ENCODE peak calls at places on chromosomes 12 and 14, in five cellular contexts. E is tibial nerve, K is GM12865, S is hepatocyte, G is lung. Q is an unnamed sample.

GRCh38 chr12:84397279-84397678 is 515.3 kb downstream of the SLC6A15 start:
- DNase-seq in E (no peak), K (no peak), S (no peak), G (no peak), Q (no peak)

GRCh38 chr12:8556748-8557147 is 16.0 kb upstream of the CLEC4E start:
- DNase-seq in E (no peak), K (no peak), S (no peak), G (no peak), Q (no peak)

GRCh38 chr12:108117163-108117849 is 11.8 kb upstream of the WSCD2 start:
- DNase-seq in E (no peak), K (peak), S (no peak), G (no peak), Q (no peak)

GRCh38 chr12:105479710-105480109 is 149.2 kb downstream of the C12orf75 start:
- DNase-seq in E (no peak), K (no peak), S (no peak), G (no peak), Q (no peak)

GRCh38 chr14:23513466-23514008 is 38.0 kb downstream of the ZFHX2 start:
- DNase-seq in E (no peak), K (no peak), S (no peak), G (no peak), Q (no peak)

GRCh38 chr12:79206871-79207270 is 342.3 kb downstream of the SYT1 start:
- DNase-seq in E (no peak), K (no peak), S (no peak), G (no peak), Q (no peak)

GRCh38 chr12:48132826-48133225 is 13.7 kb downstream of the PFKM start:
- DNase-seq in E (no peak), K (no peak), S (no peak), G (no peak), Q (no peak)

GRCh38 chr12:70920251-70920851 is at the start of gene PTPRR:
- DNase-seq in E (no peak), K (no peak), S (peak), G (no peak), Q (no peak)

GRCh38 chr12:105336411-105336810 is 5.9 kb downstream of the C12orf75 start:
- DNase-seq in E (no peak), K (no peak), S (no peak), G (no peak), Q (peak)

GRCh38 chr12:57516617-57517153 is 3.6 kb downstream of the DDIT3 start:
- DNase-seq in E (no peak), K (no peak), S (no peak), G (no peak), Q (no peak)

GRCh38 chr12:76872415-76872814 is 6.4 kb downstream of the CSRP2 start:
- DNase-seq in E (no peak), K (no peak), S (no peak), G (no peak), Q (no peak)

GRCh38 chr12:2813573-2814185 is 1.2 kb downstream of the ITFG2 start:
- DNase-seq in E (no peak), K (peak), S (peak), G (peak), Q (peak)

GRCh38 chr12:64767495-64767894 is 8.3 kb upstream of the GNS start:
- DNase-seq in E (no peak), K (no peak), S (no peak), G (no peak), Q (no peak)

GRCh38 chr14:22177870-22178269 is 411.2 kb downstream of the DAD1 start:
- DNase-seq in E (no peak), K (peak), S (no peak), G (no peak), Q (no peak)

GRCh38 chr12:106137456-106138278 is 1.1 kb downstream of the NUAK1 start:
- DNase-seq in E (no peak), K (no peak), S (no peak), G (no peak), Q (no peak)

GRCh38 chr12:48947727-48948126 is 9.6 kb downstream of the ARF3 start:
- DNase-seq in E (no peak), K (no peak), S (no peak), G (no peak), Q (no peak)

GRCh38 chr12:121323908-121324307 is 27.4 kb upstream of the CAMKK2 start:
- DNase-seq in E (no peak), K (no peak), S (no peak), G (no peak), Q (no peak)

GRCh38 chr12:105705765-105706164 is 375.3 kb downstream of the C12orf75 start:
- DNase-seq in E (peak), K (peak), S (peak), G (no peak), Q (peak)

GRCh38 chr14:104870368-104871144 is 5.5 kb downstream of the CEP170B start:
- DNase-seq in E (no peak), K (no peak), S (no peak), G (no peak), Q (no peak)

GRCh38 chr12:1728824-1729223 is 38.0 kb downstream of the ADIPOR2 start:
- DNase-seq in E (no peak), K (no peak), S (no peak), G (no peak), Q (no peak)

GRCh38 chr12:83039413-83039812 is 352.7 kb downstream of the TMTC2 start:
- DNase-seq in E (no peak), K (no peak), S (no peak), G (no peak), Q (no peak)
- H3K4me3 ChIP-seq in E (no peak), K (no peak), S (no peak), G (no peak), Q (no peak)

GRCh38 chr14:103522649-103523582 is at the start of gene CKB:
- DNase-seq in E (no peak), K (peak), S (peak), G (no peak), Q (no peak)
- H3K4me3 ChIP-seq in E (peak), K (peak), S (peak), G (peak), Q (peak)

GRCh38 chr14:68369289-68369925 is 423.5 kb downstream of the ZFP36L1 start:
- DNase-seq in E (no peak), K (peak), S (no peak), G (no peak), Q (no peak)
- H3K4me3 ChIP-seq in E (no peak), K (peak), S (no peak), G (no peak), Q (no peak)

GRCh38 chr14:100711117-100711462 is 15.6 kb upstream of the DLK1 start:
- DNase-seq in E (no peak), K (no peak), S (no peak), G (no peak), Q (no peak)

GRCh38 chr14:100709252-100709955 is 17.3 kb upstream of the DLK1 start:
- DNase-seq in E (no peak), K (no peak), S (peak), G (no peak), Q (no peak)

GRCh38 chr14:100710391-100711116 is 16.1 kb upstream of the DLK1 start:
- DNase-seq in E (no peak), K (no peak), S (no peak), G (no peak), Q (no peak)

GRCh38 chr14:100708349-100709217 is 18.1 kb upstream of the DLK1 start:
- DNase-seq in E (no peak), K (no peak), S (peak), G (peak), Q (no peak)

GRCh38 chr14:100709956-100710284 is 16.8 kb upstream of the DLK1 start:
- DNase-seq in E (no peak), K (no peak), S (no peak), G (no peak), Q (no peak)
- H3K4me3 ChIP-seq in E (peak), K (no peak), S (no peak), G (no peak), Q (no peak)

GRCh38 chr12:83150465-83151189 is 463.9 kb downstream of the TMTC2 start:
- DNase-seq in E (no peak), K (no peak), S (no peak), G (no peak), Q (no peak)

GRCh38 chr12:83149987-83150386 is 463.3 kb downstream of the TMTC2 start:
- DNase-seq in E (no peak), K (no peak), S (no peak), G (no peak), Q (no peak)

GRCh38 chr12:83145325-83145724 is 458.6 kb downstream of the TMTC2 start:
- DNase-seq in E (no peak), K (no peak), S (no peak), G (no peak), Q (no peak)

GRCh38 chr12:83143937-83144336 is 457.2 kb downstream of the TMTC2 start:
- DNase-seq in E (no peak), K (no peak), S (no peak), G (no peak), Q (no peak)

DNA sequence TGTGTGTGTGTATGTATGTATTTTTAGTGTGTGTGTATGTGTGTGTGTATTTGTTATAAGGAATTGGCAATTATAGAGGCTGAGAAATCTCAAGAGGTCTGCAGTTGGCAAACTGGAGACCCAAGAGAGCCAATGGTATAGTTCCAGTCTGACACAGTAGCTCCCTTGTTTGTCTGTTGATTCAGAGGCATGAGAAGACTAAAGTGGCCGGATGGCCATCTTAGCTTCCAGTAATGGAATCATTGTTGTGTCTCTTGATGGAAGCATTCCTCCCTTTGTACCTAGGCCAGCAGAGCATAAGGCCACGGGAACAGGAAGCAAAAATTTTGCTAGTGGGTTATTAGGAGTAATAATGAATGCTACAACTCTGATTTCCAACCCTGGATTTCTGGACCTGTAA is 460.6 kb downstream of the TMTC2 start:
- DNase-seq in E (no peak), K (no peak), S (no peak), G (no peak), Q (no peak)
- H3K4me3 ChIP-seq in E (no peak), K (no peak), S (no peak), G (no peak), Q (no peak)

GRCh38 chr12:128818065-128819022 is 5.4 kb downstream of the SLC15A4 start:
- DNase-seq in E (no peak), K (peak), S (peak), G (no peak), Q (no peak)
- H3K4me3 ChIP-seq in E (no peak), K (peak), S (no peak), G (no peak), Q (no peak)

DNA sequence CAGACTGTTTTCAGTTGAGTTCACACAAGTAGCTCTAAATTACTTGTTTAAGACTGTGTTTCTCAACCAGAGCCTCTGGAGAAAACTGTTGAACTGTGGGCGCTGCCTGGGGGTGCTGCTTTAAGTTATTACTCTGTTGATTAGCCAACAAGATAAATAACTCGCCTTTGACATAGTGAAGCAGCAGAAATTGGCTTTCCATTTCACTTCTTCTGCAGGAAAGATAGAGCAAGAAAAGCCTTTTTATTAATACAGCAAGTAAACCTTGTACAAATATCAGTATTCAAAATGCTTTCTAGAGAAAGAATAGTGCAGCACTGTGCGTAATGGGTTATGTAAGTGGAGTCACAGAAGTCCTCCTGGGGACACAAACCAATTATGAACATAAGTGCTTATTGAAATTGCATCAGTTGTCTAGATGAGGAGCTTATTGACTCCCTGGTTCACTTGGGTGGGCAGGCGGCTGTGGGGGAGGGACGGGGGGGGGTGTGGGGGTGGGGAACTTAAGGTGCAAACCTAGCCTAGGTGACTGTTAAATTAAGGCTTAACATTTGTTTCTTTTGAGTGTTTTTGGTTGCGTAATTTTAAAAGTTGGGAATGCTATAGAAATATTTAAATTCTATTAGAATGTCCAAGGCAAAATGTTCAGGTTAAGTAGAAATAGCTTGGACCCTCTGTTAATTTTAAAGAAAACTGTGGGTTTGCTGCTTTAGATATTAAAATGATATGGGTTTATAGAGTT is 6.3 kb downstream of the FRS2 start:
- DNase-seq in E (no peak), K (no peak), S (no peak), G (no peak), Q (no peak)
- H3K4me3 ChIP-seq in E (peak), K (no peak), S (no peak), G (no peak), Q (no peak)

GRCh38 chr12:39393179-39393578 is 49.7 kb downstream of the KIF21A start:
- DNase-seq in E (no peak), K (no peak), S (no peak), G (no peak), Q (no peak)
- H3K4me3 ChIP-seq in E (no peak), K (no peak), S (no peak), G (no peak), Q (no peak)

DNA sequence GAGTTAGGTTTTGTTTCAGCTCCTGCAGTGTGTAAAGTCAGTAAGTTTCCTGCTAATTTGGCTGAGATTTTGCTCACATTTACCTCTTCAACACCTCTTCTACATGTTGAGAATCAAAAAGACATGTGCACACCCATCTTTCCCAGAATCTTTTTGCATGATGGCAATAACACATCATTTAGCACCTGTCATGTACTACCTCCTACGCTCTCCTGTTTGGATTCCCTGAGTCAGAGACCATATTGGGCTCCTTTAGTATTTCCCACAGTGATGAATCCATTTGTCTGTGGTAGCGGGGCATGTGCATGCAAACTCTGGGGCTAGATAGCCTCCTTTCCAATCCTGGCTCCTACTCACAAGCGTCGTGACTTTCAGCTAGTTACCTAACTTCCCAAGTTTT is 20.1 kb downstream of the PLBD1 start:
- DNase-seq in E (no peak), K (no peak), S (no peak), G (no peak), Q (no peak)
- H3K4me3 ChIP-seq in E (no peak), K (no peak), S (no peak), G (no peak), Q (no peak)

GRCh38 chr12:104050436-104050835 is 449 bp upstream of the GLT8D2 start:
- DNase-seq in E (no peak), K (no peak), S (no peak), G (no peak), Q (no peak)
- H3K4me3 ChIP-seq in E (peak), K (no peak), S (peak), G (peak), Q (no peak)